ENCODE peak calls at places on chromosomes 6 and 20, in nine cellular contexts. P is A549, O is stomach, X is H1, V is suprapubic skin, W is sigmoid colon, Q is transverse colon, M is ovary, S is HepG2. G is an unnamed sample.

GRCh38 chr20:728022-728944 is 40.0 kb downstream of the SLC52A3 start:
- DNase-seq in P (peak; percentile 84), O (peak; percentile 60), X (peak; percentile 62), V (no peak), W (no peak), Q (peak; percentile 22), M (no peak), S (peak; percentile 51), G (no peak)

GRCh38 chr6:79570129-79570801 is 33.0 kb upstream of the LCA5 start:
- DNase-seq in P (no peak), O (peak; percentile 70), X (peak; percentile 60), V (no peak), W (no peak), Q (peak; percentile 61), M (no peak), S (peak; percentile 57), G (no peak)

GRCh38 chr6:44738652-44739141 is 351.2 kb downstream of the CDC5L start:
- DNase-seq in P (no peak), O (no peak), X (no peak), V (no peak), W (no peak), Q (no peak), M (no peak), S (no peak), G (no peak)

GRCh38 chr20:40606237-40606636 is 82.8 kb downstream of the MAFB start:
- DNase-seq in P (no peak), O (no peak), X (no peak), V (no peak), W (no peak), Q (no peak), M (no peak), S (no peak), G (no peak)

GRCh38 chr6:147999001-147999540 is 343.6 kb upstream of the SASH1 start:
- DNase-seq in P (no peak), O (no peak), X (no peak), V (no peak), W (no peak), Q (no peak), M (no peak), S (no peak), G (no peak)

GRCh38 chr20:61290721-61291120 is 38.7 kb downstream of the CDH4 start:
- DNase-seq in P (no peak), O (no peak), X (no peak), V (no peak), W (no peak), Q (no peak), M (no peak), S (no peak), G (no peak)

GRCh38 chr20:11734431-11734830 is 183.3 kb upstream of the BTBD3 start:
- DNase-seq in P (no peak), O (no peak), X (no peak), V (no peak), W (no peak), Q (no peak), M (no peak), S (no peak), G (no peak)

GRCh38 chr6:37731888-37732287 is 34.2 kb upstream of the MDGA1 start:
- DNase-seq in P (no peak), O (peak; percentile 68), X (no peak), V (no peak), W (no peak), Q (peak; percentile 40), M (no peak), S (no peak), G (no peak)

GRCh38 chr6:157217198-157217893 is 106.0 kb downstream of the TMEM242 start:
- DNase-seq in P (no peak), O (no peak), X (no peak), V (no peak), W (no peak), Q (no peak), M (no peak), S (no peak), G (no peak)

GRCh38 chr20:30487947-30488926 is 769.2 kb upstream of the DEFB115 start:
- DNase-seq in P (no peak), O (no peak), X (no peak), V (no peak), W (no peak), Q (no peak), M (no peak), S (no peak), G (no peak)

DNA sequence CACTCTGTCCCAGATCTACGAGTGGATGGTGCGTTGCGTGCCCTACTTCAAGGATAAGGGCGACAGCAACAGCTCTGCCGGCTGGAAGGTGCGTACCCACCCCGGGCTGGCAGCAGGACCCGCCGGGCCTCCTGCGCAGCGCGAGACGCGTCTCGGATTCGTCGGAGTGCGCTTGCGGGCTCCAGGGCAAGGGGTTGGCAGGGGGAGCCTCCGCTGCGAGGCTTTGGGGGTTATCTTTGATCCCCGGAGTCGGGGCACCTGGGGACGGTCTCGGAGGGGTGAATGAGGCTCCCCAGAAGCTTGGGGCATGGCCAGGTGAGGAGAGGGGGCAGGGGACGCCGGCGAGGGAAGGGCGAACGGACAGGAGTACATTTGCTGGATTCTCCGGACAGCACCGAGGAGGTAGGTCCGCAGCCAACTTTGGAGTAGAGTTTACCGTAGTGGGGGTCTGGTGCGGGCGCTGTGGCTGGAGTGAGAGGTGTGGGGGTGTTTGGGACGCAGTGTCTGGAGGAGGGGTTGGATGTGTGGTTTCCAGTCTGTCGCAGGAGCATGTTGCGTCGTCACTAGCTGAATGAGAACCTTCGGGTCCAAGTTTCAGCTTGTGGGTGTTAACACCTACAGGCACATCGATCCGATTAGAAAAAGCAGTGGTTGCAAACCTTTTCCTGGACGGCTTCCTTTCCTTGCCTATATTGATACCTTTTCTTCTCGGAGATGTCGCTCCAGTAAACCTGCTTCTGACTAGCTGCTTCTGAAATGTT is 1.2 kb downstream of the FOXO3 start:
- DNase-seq in P (no peak), O (no peak), X (no peak), V (peak; percentile 73), W (peak; percentile 73), Q (peak; percentile 27), M (peak; percentile 61), S (peak; percentile 17), G (no peak)
- TF ChIP-seq POLR2A in P (no peak), O (no peak), X (no peak), V (no peak), W (no peak), Q (no peak), M (no peak), S (no peak), G (no peak)

DNA sequence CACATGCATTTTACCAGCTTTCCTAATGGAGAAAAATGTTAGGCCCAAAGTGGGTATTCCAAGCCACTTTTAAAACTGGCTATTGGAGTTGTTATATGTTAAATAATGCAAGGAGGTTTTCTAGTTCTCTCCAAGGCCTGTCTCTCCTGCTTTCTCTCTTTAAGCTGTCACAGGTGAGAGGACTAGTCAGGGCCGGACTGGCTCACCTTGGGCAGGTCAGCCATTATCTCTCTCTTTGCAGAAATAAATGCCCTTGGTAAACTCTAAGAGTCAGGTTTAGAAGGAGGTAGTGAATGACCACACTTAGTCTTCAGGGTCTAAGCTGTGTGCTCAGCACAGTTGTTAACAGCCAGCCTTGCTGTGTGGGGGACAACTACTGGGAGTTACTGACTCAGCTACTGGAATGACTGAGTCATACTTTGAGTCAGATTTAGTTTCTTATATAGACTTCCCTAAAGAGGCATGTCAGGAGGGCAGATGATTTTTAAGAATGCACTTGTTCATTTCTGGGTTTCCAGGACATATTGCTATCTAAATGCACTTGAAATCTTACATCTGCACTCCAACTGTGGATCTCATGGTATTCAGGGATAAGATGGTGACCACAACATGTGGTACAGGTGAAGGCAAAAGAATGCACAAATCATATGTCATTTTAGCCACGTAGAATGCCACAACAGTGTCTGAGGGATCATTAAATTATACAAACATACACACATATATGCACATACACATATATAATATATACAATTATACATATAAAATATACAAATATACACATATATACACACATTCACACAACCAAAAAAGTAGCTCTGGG is 719.4 kb downstream of the EPM2A start:
- DNase-seq in P (peak; percentile 33), O (no peak), X (no peak), V (no peak), W (no peak), Q (no peak), M (no peak), S (no peak), G (no peak)
- TF ChIP-seq EP300 in P (no peak), O (no peak), X (no peak), V (no peak), W (no peak), Q (no peak), M (no peak), S (no peak), G (no peak)

GRCh38 chr6:21595951-21596378 is 2.4 kb downstream of the SOX4 start:
- DNase-seq in P (no peak), O (no peak), X (no peak), V (no peak), W (no peak), Q (peak; percentile 23), M (peak; percentile 53), S (no peak), G (no peak)

GRCh38 chr6:21594427-21595264 is 1.1 kb downstream of the SOX4 start:
- DNase-seq in P (peak; percentile 17), O (peak; percentile 59), X (no peak), V (peak; percentile 68), W (peak; percentile 81), Q (peak; percentile 60), M (peak; percentile 62), S (peak; percentile 29), G (peak; percentile 32)

GRCh38 chr6:21596379-21597242 is 3.1 kb downstream of the SOX4 start:
- DNase-seq in P (peak; percentile 33), O (peak; percentile 31), X (no peak), V (peak; percentile 69), W (peak; percentile 75), Q (peak; percentile 40), M (peak; percentile 81), S (no peak), G (peak; percentile 24)

GRCh38 chr6:21593927-21594421 is 423 bp downstream of the SOX4 start:
- DNase-seq in P (no peak), O (peak; percentile 34), X (no peak), V (no peak), W (no peak), Q (peak; percentile 41), M (peak; percentile 44), S (peak; percentile 25), G (no peak)

GRCh38 chr6:21595265-21595950 is 1.9 kb downstream of the SOX4 start:
- DNase-seq in P (no peak), O (peak; percentile 56), X (no peak), V (peak; percentile 63), W (peak; percentile 71), Q (peak; percentile 45), M (peak; percentile 67), S (no peak), G (peak; percentile 29)
- TF ChIP-seq POLR2A in P (no peak), O (no peak), X (no peak), V (no peak), W (no peak), Q (no peak), M (no peak), S (no peak), G (no peak)

GRCh38 chr6:7185561-7185960 is 77.8 kb downstream of the RREB1 start:
- DNase-seq in P (no peak), O (no peak), X (no peak), V (no peak), W (no peak), Q (no peak), M (no peak), S (no peak), G (no peak)
- TF ChIP-seq EP300 in P (no peak), O (no peak), X (no peak), V (no peak), W (no peak), Q (no peak), M (no peak), S (no peak), G (no peak)

GRCh38 chr6:85403331-85404015 is 46.4 kb upstream of the NT5E start:
- DNase-seq in P (no peak), O (no peak), X (no peak), V (no peak), W (no peak), Q (no peak), M (no peak), S (no peak), G (no peak)
- TF ChIP-seq POLR2A in P (no peak), O (no peak), X (no peak), V (no peak), W (no peak), Q (no peak), M (no peak), S (no peak), G (no peak)

G was measured in tibial nerve.